ENCODE peak calls at places on chromosomes 2 and 18, in nine cellular contexts. Z is EH, W is H9, B is substantia nigra, R is left ventricle myocardium superior, Y is GOT3, L is esophagus muscularis mucosa, A is occipital lobe, D is GM23248. E is an unnamed sample.

GRCh38 chr18:56326386-56327072 is 311.9 kb downstream of the TXNL1 start:
- DNase-seq in W (no peak), R (no peak), A (no peak), B (no peak), Z (no peak), Y (no peak), D (no peak), L (peak; percentile 75), E (no peak)

GRCh38 chr2:37414470-37414949 is 70.1 kb downstream of the QPCT start:
- DNase-seq in W (no peak), L (no peak), R (no peak), A (no peak), Z (peak; percentile 75), D (peak; percentile 85), Y (no peak), B (no peak), E (peak; percentile 83)

GRCh38 chr2:176960736-176961135 is 251.9 kb upstream of the HNRNPA3 start:
- DNase-seq in L (no peak), W (no peak), Z (no peak), A (no peak), Y (no peak), R (no peak), D (no peak), B (no peak), E (peak; percentile 46)

GRCh38 chr2:82992948-82993347 is 1466.1 kb downstream of the SUCLG1 start:
- DNase-seq in Y (no peak), W (no peak), B (no peak), R (no peak), L (no peak), Z (no peak), A (no peak), D (no peak), E (peak; percentile 27)

GRCh38 chr18:58578835-58579560 is 49.9 kb downstream of the ALPK2 start:
- DNase-seq in Y (no peak), A (no peak), R (no peak), B (no peak), Z (peak; percentile 95), L (no peak), W (no peak), D (peak; percentile 93), E (peak; percentile 79)

GRCh38 chr2:62056341-62056740 is 139.6 kb upstream of the B3GNT2 start:
- DNase-seq in A (no peak), Y (no peak), D (no peak), B (no peak), R (no peak), Z (no peak), L (no peak), W (no peak), E (no peak)

GRCh38 chr2:38722271-38723115 is 28.7 kb downstream of the SRSF7 start:
- DNase-seq in A (no peak), D (no peak), W (no peak), R (no peak), B (no peak), Z (no peak), Y (no peak), L (no peak), E (no peak)

GRCh38 chr2:1586946-1587840 is 157.1 kb downstream of the PXDN start:
- DNase-seq in R (no peak), Y (no peak), Z (no peak), B (no peak), W (peak; percentile 26), D (no peak), A (no peak), L (no peak), E (no peak)

GRCh38 chr2:113136828-113137775 is 9.7 kb downstream of the IL1RN start:
- DNase-seq in A (no peak), D (peak; percentile 64), B (no peak), Z (peak; percentile 55), W (no peak), Y (no peak), R (no peak), L (no peak), E (peak; percentile 54)

GRCh38 chr2:217723981-217724380 is 278.8 kb downstream of the TNS1 start:
- DNase-seq in R (no peak), Z (no peak), D (no peak), A (no peak), B (no peak), Y (no peak), W (no peak), L (no peak), E (no peak)

GRCh38 chr18:70419526-70419925 is 130.7 kb downstream of the SOCS6 start:
- DNase-seq in R (no peak), Y (no peak), A (no peak), L (no peak), D (peak; percentile 71), Z (peak; percentile 83), W (no peak), B (no peak), E (no peak)

GRCh38 chr2:200689115-200689514 is 103.3 kb downstream of the AOX1 start:
- DNase-seq in B (no peak), L (peak; percentile 53), A (no peak), D (no peak), R (no peak), Z (no peak), Y (no peak), W (no peak), E (no peak)

GRCh38 chr2:3703236-3703682 is at the start of gene DCDC2C:
- DNase-seq in D (no peak), B (no peak), R (no peak), L (no peak), W (no peak), A (no peak), Y (no peak), Z (no peak), E (no peak)

GRCh38 chr18:57931038-57931437 is 113.0 kb upstream of the NEDD4L start:
- DNase-seq in Y (no peak), A (no peak), W (no peak), D (no peak), R (no peak), B (no peak), L (peak; percentile 8), Z (no peak), E (no peak)